ENCODE peak calls at places on chromosome 15, in eight cellular contexts. R is Right ventricle myocardium superior; Z is neural progenitor cell; Q is tibial artery; T is M059J; U is HT-29; E is endodermal cell; W is stimulated activated CD4-positive, alpha-beta T cell treated with anti-CD3 and anti-CD28 coated beads, Interleukin-4, amount 100 ng/mL, for 4 hours. F is an unnamed sample.

GRCh38 chr15:99615460-99615859 is 49.7 kb downstream of the MEF2A start:
- DNase-seq in R (no peak), Z (no peak), Q (no peak), T (no peak), U (no peak), E (no peak), W (no peak), F (no peak)

GRCh38 chr15:80904941-80905532 is 84.6 kb downstream of the MESD start:
- DNase-seq in R (no peak), Z (no peak), Q (no peak), T (no peak), U (no peak), E (no peak), W (no peak), F (no peak)

GRCh38 chr15:39180494-39180930 is 400.4 kb upstream of the THBS1 start:
- DNase-seq in R (no peak), Z (no peak), Q (no peak), T (no peak), U (no peak), E (no peak), W (no peak), F (no peak)

GRCh38 chr15:49742381-49742780 is 121.5 kb downstream of the DTWD1 start:
- DNase-seq in R (no peak), Z (no peak), Q (peak), T (no peak), U (no peak), E (no peak), W (no peak), F (peak)

GRCh38 chr15:45732544-45733130 is 97.8 kb downstream of the SQOR start:
- DNase-seq in R (peak), Z (peak), Q (no peak), T (peak), U (no peak), E (no peak), W (no peak), F (no peak)

GRCh38 chr15:79037848-79038247 is 52.7 kb downstream of the RASGRF1 start:
- DNase-seq in R (no peak), Z (no peak), Q (no peak), T (no peak), U (no peak), E (no peak), W (no peak), F (no peak)

GRCh38 chr15:69758810-69759410 is 306.3 kb downstream of the RPLP1 start:
- DNase-seq in R (peak), Z (no peak), Q (no peak), T (peak), U (no peak), E (no peak), W (peak), F (no peak)

GRCh38 chr15:65033659-65034269 is 4.3 kb upstream of the MTFMT start:
- DNase-seq in R (no peak), Z (peak), Q (no peak), T (peak), U (peak), E (no peak), W (no peak), F (no peak)

GRCh38 chr15:86164222-86164898 is 84.7 kb downstream of the AGBL1 start:
- DNase-seq in R (no peak), Z (no peak), Q (no peak), T (peak), U (no peak), E (no peak), W (no peak), F (peak)

F was measured in posterior vena cava.